ENCODE peak calls at places on chromosomes 6 and 20, in four cellular contexts. K, G, A and Q are unnamed samples.

GRCh38 chr6:13253272-13253671 is 75.1 kb downstream of the TBC1D7 start:
- DNase-seq in K (no peak), G (no peak), A (no peak), Q (no peak)

GRCh38 chr6:5855787-5856186 is 150.9 kb downstream of the NRN1 start:
- DNase-seq in A (no peak), G (no peak), K (no peak), Q (no peak)

GRCh38 chr6:37987008-37987407 is 167.5 kb downstream of the ZFAND3 start:
- DNase-seq in K (no peak), A (peak; percentile 34), G (peak; percentile 65), Q (no peak)

GRCh38 chr20:53833333-53834043 is 236.9 kb downstream of the BCAS1 start:
- DNase-seq in G (no peak), A (no peak), K (no peak), Q (no peak)

GRCh38 chr20:7841291-7841966 is 98.8 kb downstream of the HAO1 start:
- DNase-seq in A (no peak), K (no peak), G (peak; percentile 57), Q (no peak)

GRCh38 chr6:112701201-112701600 is 354.1 kb downstream of the RFPL4B start:
- DNase-seq in A (no peak), G (peak; percentile 55), K (no peak), Q (no peak)

GRCh38 chr6:129679758-129680157 is 30.2 kb downstream of the ARHGAP18 start:
- DNase-seq in A (no peak), G (peak; percentile 59), K (no peak), Q (no peak)

GRCh38 chr6:136072691-136073090 is 177.4 kb downstream of the MTFR2 start:
- DNase-seq in A (no peak), K (no peak), G (no peak), Q (no peak)

GRCh38 chr6:154593122-154593521 is 82.6 kb upstream of the CNKSR3 start:
- DNase-seq in K (no peak), A (no peak), G (no peak), Q (no peak)

GRCh38 chr6:36985384-36985962 is 523 bp downstream of the MTCH1 start:
- DNase-seq in G (peak; percentile 23), K (no peak), A (no peak), Q (no peak)

GRCh38 chr6:33860706-33861474 is 57.1 kb upstream of the MLN start:
- DNase-seq in A (peak; percentile 34), G (no peak), K (peak; percentile 65), Q (no peak)

GRCh38 chr6:13375360-13375878 is 47.1 kb upstream of the TBC1D7 start:
- DNase-seq in K (peak; percentile 30), G (no peak), A (peak; percentile 17), Q (peak; percentile 37)

GRCh38 chr6:26272171-26272631 is 92.8 kb upstream of the BTN3A2 start:
- DNase-seq in A (peak; percentile 72), G (no peak), K (peak; percentile 74), Q (no peak)

GRCh38 chr6:128135325-128135724 is 234.5 kb upstream of the THEMIS start:
- DNase-seq in K (no peak), G (no peak), A (no peak), Q (no peak)

GRCh38 chr20:44618318-44618731 is 33.2 kb downstream of the ADA start:
- DNase-seq in K (peak; percentile 45), A (peak; percentile 42), G (no peak), Q (no peak)

GRCh38 chr6:142380626-142381025 is 78.8 kb downstream of the ADGRG6 start:
- DNase-seq in G (no peak), A (no peak), K (no peak), Q (no peak)

GRCh38 chr6:40654828-40655227 is 67.7 kb upstream of the LRFN2 start:
- DNase-seq in K (no peak), G (no peak), A (no peak), Q (no peak)

GRCh38 chr20:34824861-34825529 is 456 bp downstream of the NCOA6 start:
- DNase-seq in G (peak; percentile 55), K (peak; percentile 81), A (peak; percentile 81), Q (peak; percentile 54)

GRCh38 chr6:138517635-138518034 is 18.3 kb upstream of the NHSL1 start:
- DNase-seq in K (peak; percentile 74), A (peak; percentile 48), G (peak; percentile 52), Q (peak; percentile 13)

GRCh38 chr6:38503940-38504682 is 135.6 kb downstream of the BTBD9 start:
- DNase-seq in K (no peak), G (no peak), A (no peak), Q (no peak)

GRCh38 chr6:55108469-55109130 is 65.7 kb upstream of the HCRTR2 start:
- DNase-seq in G (no peak), K (no peak), A (no peak), Q (no peak)

GRCh38 chr6:93351222-93351621 is 68.1 kb downstream of the EPHA7 start:
- DNase-seq in K (no peak), A (no peak), G (no peak), Q (no peak)

GRCh38 chr6:36469946-36470345 is 27.1 kb downstream of the KCTD20 start:
- DNase-seq in G (no peak), A (no peak), K (no peak), Q (no peak)

GRCh38 chr6:137970368-137970767 is 103.3 kb downstream of the TNFAIP3 start:
- DNase-seq in A (peak; percentile 58), K (no peak), G (no peak), Q (no peak)

GRCh38 chr6:108243836-108244235 is 17.0 kb downstream of the SNX3 start:
- DNase-seq in G (no peak), K (no peak), A (no peak), Q (no peak)

GRCh38 chr6:150091466-150091865 is 22.5 kb upstream of the ULBP3 start:
- DNase-seq in G (no peak), K (no peak), A (no peak), Q (no peak)

GRCh38 chr20:62844182-62844581 is 17.4 kb downstream of the TCFL5 start:
- DNase-seq in G (no peak), A (no peak), K (no peak), Q (no peak)

GRCh38 chr20:49140834-49141233 is 47.3 kb downstream of the STAU1 start:
- DNase-seq in A (no peak), G (no peak), K (no peak), Q (no peak)